ENCODE peak calls at places on chromosomes 2 and 18, in five cellular contexts. Z, H, O, W and S are unnamed samples.

GRCh38 chr2:211396815-211397214 is 840.4 kb downstream of the CPS1 start:
- DNase-seq in O (no peak), Z (no peak), H (peak), W (no peak), S (no peak)

GRCh38 chr2:58899692-58900091 is 658.6 kb upstream of the FANCL start:
- DNase-seq in O (no peak), W (no peak), H (no peak), Z (no peak), S (no peak)

GRCh38 chr2:191677646-191678436 is at the start of gene NABP1:
- DNase-seq in H (peak), O (peak), Z (peak), W (peak), S (peak)

GRCh38 chr2:16722677-16723076 is 57.0 kb upstream of the CYRIA start:
- DNase-seq in O (no peak), Z (no peak), H (no peak), W (no peak), S (no peak)

GRCh38 chr2:79219383-79219988 is 59.9 kb upstream of the REG3A start:
- DNase-seq in H (no peak), Z (no peak), W (peak), O (no peak), S (peak)

GRCh38 chr18:8506251-8507049 is 102.8 kb upstream of the RAB12 start:
- DNase-seq in W (no peak), H (no peak), O (no peak), Z (no peak), S (no peak)

GRCh38 chr2:44455877-44456276 is 94.1 kb downstream of the CAMKMT start:
- DNase-seq in Z (no peak), W (no peak), H (no peak), O (no peak), S (no peak)

GRCh38 chr2:56713161-56713676 is 529.4 kb downstream of the CCDC85A start:
- DNase-seq in O (no peak), W (peak), Z (no peak), H (no peak), S (peak)

GRCh38 chr2:68948695-68949094 is 4.0 kb downstream of the GKN2 start:
- DNase-seq in W (no peak), H (no peak), O (no peak), Z (no peak), S (no peak)

GRCh38 chr2:219127236-219127635 is 33.4 kb downstream of the NHEJ1 start:
- DNase-seq in O (no peak), W (no peak), Z (no peak), H (no peak), S (no peak)

GRCh38 chr2:135055182-135055786 is 3.2 kb downstream of the RAB3GAP1 start:
- DNase-seq in H (no peak), O (no peak), W (peak), Z (no peak), S (peak)

GRCh38 chr2:27721335-27721734 is 50.2 kb upstream of the MRPL33 start:
- DNase-seq in Z (no peak), O (no peak), W (no peak), H (no peak), S (no peak)

GRCh38 chr2:175755169-175755568 is 246.9 kb downstream of the LNPK start:
- DNase-seq in W (no peak), O (no peak), Z (no peak), H (no peak), S (no peak)